ENCODE peak calls at places on chromosomes 2 and 18, in seven cellular contexts. Q, E, J, T, L, C and A are unnamed samples.
A peak's percentile ranks its signal among the peaks of the same experiment; 100 is the strongest.

GRCh38 chr2:163213699-163214098 is 375.1 kb upstream of the KCNH7 start:
- DNase-seq in C (peak; percentile 89), L (no peak), J (no peak), E (no peak), Q (no peak), T (no peak), A (no peak)

GRCh38 chr2:110669079-110669478 is 8.8 kb downstream of the BUB1 start:
- DNase-seq in J (no peak), T (no peak), Q (no peak), E (no peak), L (no peak), C (no peak), A (no peak)

GRCh38 chr18:11859903-11860407 is 8.7 kb downstream of the CHMP1B start:
- DNase-seq in T (no peak), Q (peak; percentile 53), E (no peak), J (peak; percentile 50), C (peak; percentile 99), L (peak; percentile 10), A (no peak)

GRCh38 chr2:127701651-127702394 is 526 bp downstream of the SFT2D3 start:
- DNase-seq in J (peak; percentile 92), L (peak; percentile 97), T (peak; percentile 90), E (peak; percentile 76), Q (peak; percentile 91), C (peak; percentile 64), A (peak; percentile 72)

GRCh38 chr2:127771756-127772155 is 39.2 kb downstream of the WDR33 start:
- DNase-seq in T (no peak), J (no peak), L (no peak), E (no peak), Q (no peak), C (peak; percentile 72), A (no peak)

GRCh38 chr2:222943820-222944219 is 83.0 kb downstream of the ACSL3 start:
- DNase-seq in L (no peak), C (no peak), E (no peak), Q (no peak), T (no peak), J (no peak), A (no peak)

GRCh38 chr18:8982416-8983183 is 119.9 kb upstream of the NDUFV2 start:
- DNase-seq in L (no peak), J (peak; percentile 77), T (no peak), C (peak; percentile 54), Q (peak; percentile 61), E (peak; percentile 44), A (peak; percentile 51)

GRCh38 chr2:106972782-106973181 is 86.8 kb upstream of the ST6GAL2 start:
- DNase-seq in C (no peak), J (no peak), E (no peak), L (no peak), T (no peak), Q (no peak), A (no peak)

GRCh38 chr2:100881629-100882028 is 61.7 kb downstream of the NPAS2 start:
- DNase-seq in T (no peak), J (peak; percentile 34), Q (no peak), E (no peak), C (no peak), L (no peak), A (no peak)

GRCh38 chr2:71576541-71576940 is 123.2 kb downstream of the DYSF start:
- DNase-seq in E (no peak), L (no peak), T (no peak), J (no peak), C (no peak), Q (no peak), A (no peak)

GRCh38 chr2:236856856-236857616 is 228.7 kb upstream of the COPS8 start:
- DNase-seq in Q (no peak), C (no peak), J (peak; percentile 80), L (no peak), E (no peak), T (peak; percentile 33), A (no peak)

GRCh38 chr2:46651363-46652099 is 172.2 kb downstream of the TMEM247 start:
- DNase-seq in C (no peak), E (peak; percentile 27), Q (no peak), J (no peak), T (no peak), L (no peak), A (no peak)

GRCh38 chr2:233760043-233760442 is at the start of gene UGT1A1:
- DNase-seq in J (no peak), E (no peak), Q (no peak), T (no peak), L (no peak), C (no peak), A (no peak)

GRCh38 chr2:206764673-206765241 is 371 bp downstream of the MDH1B start:
- DNase-seq in L (no peak), Q (peak; percentile 22), J (no peak), E (no peak), C (no peak), T (peak; percentile 16), A (no peak)

GRCh38 chr2:71500426-71501079 is 47.2 kb downstream of the DYSF start:
- DNase-seq in J (peak; percentile 51), E (no peak), L (no peak), C (no peak), Q (no peak), T (no peak), A (no peak)

GRCh38 chr18:58596265-58596681 is 32.6 kb downstream of the ALPK2 start:
- DNase-seq in C (no peak), T (no peak), Q (no peak), E (no peak), L (no peak), J (no peak), A (peak; percentile 15)

GRCh38 chr2:219446101-219446504 is 11.5 kb downstream of the SPEG start:
- DNase-seq in J (peak; percentile 76), Q (no peak), L (no peak), C (peak; percentile 67), E (peak; percentile 33), T (peak; percentile 88), A (peak; percentile 92)

GRCh38 chr18:77254711-77255110 is 5.1 kb downstream of the GALR1 start:
- DNase-seq in T (no peak), C (no peak), L (no peak), Q (no peak), J (peak; percentile 58), E (no peak), A (no peak)

GRCh38 chr18:58223717-58224424 is 179.8 kb downstream of the NEDD4L start:
- DNase-seq in E (peak; percentile 85), J (no peak), T (no peak), L (no peak), Q (peak; percentile 16), C (peak; percentile 96), A (peak; percentile 27)

GRCh38 chr2:134375935-134376334 is 122.1 kb downstream of the MGAT5 start:
- DNase-seq in Q (peak; percentile 53), T (no peak), E (peak; percentile 69), L (no peak), C (no peak), J (peak; percentile 58), A (peak; percentile 53)

GRCh38 chr2:222715729-222716128 is 44.3 kb downstream of the MOGAT1 start:
- DNase-seq in T (no peak), Q (no peak), J (no peak), L (no peak), E (no peak), C (no peak), A (no peak)

GRCh38 chr2:136310797-136311558 is 193.0 kb upstream of the CXCR4 start:
- DNase-seq in L (no peak), C (no peak), J (no peak), Q (no peak), E (no peak), T (no peak), A (no peak)

GRCh38 chr18:213977-214376 is 53.9 kb downstream of the THOC1 start:
- DNase-seq in C (no peak), L (no peak), J (no peak), E (no peak), T (no peak), Q (no peak), A (no peak)
- H3K36me3 ChIP-seq in C (peaks cover 41% of the 10 kb centered on the region), L (no peaks in the 10 kb centered on the region), J (peaks cover 99% of the 10 kb centered on the region), E (peaks cover 28% of the 10 kb centered on the region), T (peaks cover 29% of the 10 kb centered on the region), Q (peaks cover 7% of the 10 kb centered on the region), A (peaks cover 33% of the 10 kb centered on the region)

GRCh38 chr2:38390941-38391340 is 13.9 kb upstream of the ATL2 start:
- DNase-seq in Q (no peak), C (no peak), E (no peak), T (no peak), L (no peak), J (no peak), A (no peak)

GRCh38 chr2:38398739-38399138 is 21.7 kb upstream of the ATL2 start:
- DNase-seq in T (no peak), J (no peak), L (no peak), C (peak; percentile 73), Q (no peak), E (no peak), A (no peak)

GRCh38 chr2:38394903-38395341 is 17.8 kb upstream of the ATL2 start:
- DNase-seq in Q (no peak), E (no peak), T (no peak), J (no peak), L (no peak), C (peak; percentile 98), A (no peak)

DNA sequence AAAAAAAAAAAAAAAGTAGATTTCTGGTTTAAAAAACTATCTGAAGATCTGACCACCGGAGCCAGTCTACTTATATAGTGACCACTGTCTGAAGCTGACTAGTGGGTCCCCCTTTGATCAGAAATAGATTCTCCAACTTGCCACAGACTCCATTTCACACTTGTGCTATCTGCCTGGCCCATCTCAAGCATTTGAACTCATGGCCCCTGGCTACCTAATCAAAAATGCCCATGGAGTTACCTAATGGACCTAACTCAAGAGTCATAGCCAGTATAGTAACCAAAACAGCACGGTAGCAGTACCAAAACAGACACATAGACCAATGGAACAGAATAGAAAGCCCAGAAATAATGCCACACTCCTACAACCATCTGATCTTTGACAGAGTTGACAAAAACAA is 17.0 kb upstream of the ATL2 start:
- DNase-seq in T (no peak), E (no peak), C (peak; percentile 50), Q (no peak), L (no peak), J (no peak), A (no peak)
- H3K4me3 ChIP-seq in T (no peak overlapping the region), E (no peak overlapping the region), C (no peak overlapping the region), Q (no peak overlapping the region), L (no peak overlapping the region), J (no peak overlapping the region), A (no peak overlapping the region)

GRCh38 chr2:36404754-36405153 is 49.2 kb downstream of the CRIM1 start:
- DNase-seq in L (no peak), C (no peak), Q (no peak), J (no peak), E (no peak), T (no peak), A (no peak)

GRCh38 chr2:36404312-36404711 is 48.7 kb downstream of the CRIM1 start:
- DNase-seq in L (no peak), Q (no peak), T (no peak), E (no peak), C (peak; percentile 73), J (no peak), A (no peak)

GRCh38 chr2:36403675-36404230 is 48.2 kb downstream of the CRIM1 start:
- DNase-seq in L (no peak), T (no peak), Q (no peak), E (no peak), J (no peak), C (peak; percentile 92), A (no peak)

GRCh38 chr2:36406296-36406695 is 50.7 kb downstream of the CRIM1 start:
- DNase-seq in C (no peak), L (no peak), T (no peak), E (no peak), Q (no peak), J (no peak), A (no peak)

GRCh38 chr2:36405183-36405582 is 49.6 kb downstream of the CRIM1 start:
- DNase-seq in L (no peak), Q (no peak), E (no peak), T (no peak), J (no peak), C (no peak), A (no peak)
- H3K36me3 ChIP-seq in L (no peaks in the 10 kb centered on the region), Q (peaks cover 3% of the 10 kb centered on the region), E (no peaks in the 10 kb centered on the region), T (no peaks in the 10 kb centered on the region), J (peaks cover 5% of the 10 kb centered on the region), C (no peaks in the 10 kb centered on the region), A (no peaks in the 10 kb centered on the region)

GRCh38 chr2:200586644-200586975 is 796 bp downstream of the AOX1 start:
- DNase-seq in T (no peak), E (no peak), J (no peak), L (no peak), C (no peak), Q (no peak), A (no peak)
- H3K4me3 ChIP-seq in T (peak overlapping the region; percentile 61), E (peak overlapping the region; percentile 20), J (peak overlapping the region; percentile 85), L (peak overlapping the region; percentile 71), C (no peak overlapping the region), Q (no peak overlapping the region), A (peak overlapping the region; percentile 61)